ENCODE peak calls at places on chromosomes 16 and 17, in four cellular contexts. C is K562, I is HepG2, V is GM12878. F is an unnamed sample.

GRCh38 chr16:49755291-49755611 is 100.7 kb downstream of the ZNF423 start:
- DNase-seq in C (peak; percentile 16), I (no peak), V (no peak), F (peak; percentile 63)

GRCh38 chr17:75345514-75346167 is 56.4 kb upstream of the SLC25A19 start:
- DNase-seq in C (no peak), I (no peak), V (peak; percentile 91), F (no peak)

GRCh38 chr17:68431661-68432071 is 25.6 kb downstream of the WIPI1 start:
- DNase-seq in C (peak; percentile 45), I (peak; percentile 25), V (no peak), F (peak; percentile 27)

GRCh38 chr16:57401943-57402640 is 2.5 kb upstream of the CCL17 start:
- DNase-seq in C (no peak), I (no peak), V (no peak), F (no peak)

GRCh38 chr17:66348605-66349165 is 46.3 kb downstream of the PRKCA start:
- DNase-seq in C (peak; percentile 61), I (peak; percentile 68), V (no peak), F (peak; percentile 76)

GRCh38 chr17:80112471-80113032 is 11.2 kb downstream of the GAA start:
- DNase-seq in C (peak; percentile 38), I (no peak), V (no peak), F (no peak)

GRCh38 chr17:9645858-9646555 is 690 bp downstream of the USP43 start:
- DNase-seq in C (peak; percentile 19), I (peak; percentile 30), V (no peak), F (no peak)

GRCh38 chr16:19881028-19881427 is 3.6 kb downstream of the GPRC5B start:
- DNase-seq in C (no peak), I (no peak), V (no peak), F (no peak)

GRCh38 chr17:64661731-64661980 is 451 bp downstream of the SMURF2 start:
- DNase-seq in C (no peak), I (no peak), V (no peak), F (no peak)

GRCh38 chr16:11094838-11095565 is 150.6 kb downstream of the CLEC16A start:
- DNase-seq in C (no peak), I (no peak), V (no peak), F (no peak)

GRCh38 chr16:10256855-10257641 is 74.8 kb upstream of the GRIN2A start:
- DNase-seq in C (peak; percentile 88), I (peak; percentile 91), V (peak; percentile 49), F (peak; percentile 7)

GRCh38 chr16:89183975-89184684 is 12.6 kb downstream of the CDH15 start:
- DNase-seq in C (peak; percentile 48), I (no peak), V (no peak), F (no peak)

GRCh38 chr16:70770968-70771552 is 29.9 kb downstream of the VAC14 start:
- DNase-seq in C (peak; percentile 81), I (peak; percentile 55), V (no peak), F (peak; percentile 71)

GRCh38 chr17:16455997-16456769 is 35.8 kb downstream of the LRRC75A start:
- DNase-seq in C (no peak), I (no peak), V (no peak), F (no peak)
- TF ChIP-seq POLR2AphosphoS5 in C (no peak), I (no peak), V (no peak), F (no peak)

DNA sequence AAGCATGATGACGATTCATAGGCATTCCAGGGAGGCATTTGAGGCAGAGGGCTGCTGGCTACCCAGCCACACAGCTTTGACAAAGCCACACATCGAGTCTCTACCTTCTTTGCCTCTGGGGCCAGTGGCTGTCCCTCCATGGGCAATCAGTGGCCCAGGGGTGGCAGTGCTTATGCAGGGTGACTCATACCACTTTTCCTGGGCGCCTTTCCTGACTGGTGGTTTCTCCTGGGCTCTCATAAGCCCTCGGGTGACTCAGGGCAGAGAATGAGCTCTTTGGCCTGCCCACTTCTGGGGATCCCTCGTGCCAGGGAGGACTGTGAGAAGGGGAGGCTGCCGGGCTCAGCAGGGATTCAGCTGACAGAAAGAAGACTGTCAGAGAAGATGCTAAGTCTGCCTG is 148.3 kb upstream of the WSCD1 start:
- DNase-seq in C (no peak), I (no peak), V (no peak), F (no peak)
- H2AFZ ChIP-seq in C (no peak overlapping the region), I (no peak overlapping the region), V (no peak overlapping the region), F (no peak overlapping the region)

GRCh38 chr17:30345527-30346075 is 11.7 kb upstream of the TMIGD1 start:
- DNase-seq in C (peak; percentile 43), I (peak; percentile 71), V (no peak), F (no peak)
- TF ChIP-seq MYC in C (no peak), I (no peak), V (no peak), F (no peak)

DNA sequence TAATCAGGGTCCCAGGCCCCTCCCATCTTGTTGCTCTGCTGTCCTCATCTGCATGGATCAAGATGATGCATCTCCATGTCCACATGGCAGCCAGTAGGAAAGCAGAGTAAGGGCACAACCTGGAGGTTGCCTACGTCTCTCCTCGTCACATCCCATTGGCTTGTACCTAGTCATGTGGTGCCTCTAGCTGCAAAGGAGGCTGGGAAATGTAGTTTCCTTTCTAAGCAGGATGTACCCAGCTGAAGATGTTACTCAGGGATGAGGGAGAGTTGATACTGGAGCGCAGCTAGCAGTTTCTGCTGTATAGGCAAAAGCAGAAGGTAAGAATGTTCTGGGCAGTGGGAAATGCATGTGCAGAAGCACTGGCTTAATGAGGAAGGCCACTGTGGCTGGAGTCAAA is 20.8 kb downstream of the ABCC1 start:
- DNase-seq in C (peak; percentile 61), I (peak; percentile 48), V (no peak), F (no peak)
- TF ChIP-seq POLR2AphosphoS5 in C (no peak), I (no peak), V (no peak), F (no peak)

GRCh38 chr17:77833769-77834168 is 124.7 kb upstream of the TNRC6C start:
- DNase-seq in C (no peak), I (no peak), V (peak; percentile 58), F (no peak)

GRCh38 chr17:77831497-77832179 is 126.9 kb upstream of the TNRC6C start:
- DNase-seq in C (no peak), I (no peak), V (no peak), F (peak; percentile 28)

GRCh38 chr17:77832180-77832560 is 126.3 kb upstream of the TNRC6C start:
- DNase-seq in C (no peak), I (no peak), V (no peak), F (no peak)

GRCh38 chr17:77836557-77837041 is 121.9 kb upstream of the TNRC6C start:
- DNase-seq in C (no peak), I (no peak), V (no peak), F (no peak)

DNA sequence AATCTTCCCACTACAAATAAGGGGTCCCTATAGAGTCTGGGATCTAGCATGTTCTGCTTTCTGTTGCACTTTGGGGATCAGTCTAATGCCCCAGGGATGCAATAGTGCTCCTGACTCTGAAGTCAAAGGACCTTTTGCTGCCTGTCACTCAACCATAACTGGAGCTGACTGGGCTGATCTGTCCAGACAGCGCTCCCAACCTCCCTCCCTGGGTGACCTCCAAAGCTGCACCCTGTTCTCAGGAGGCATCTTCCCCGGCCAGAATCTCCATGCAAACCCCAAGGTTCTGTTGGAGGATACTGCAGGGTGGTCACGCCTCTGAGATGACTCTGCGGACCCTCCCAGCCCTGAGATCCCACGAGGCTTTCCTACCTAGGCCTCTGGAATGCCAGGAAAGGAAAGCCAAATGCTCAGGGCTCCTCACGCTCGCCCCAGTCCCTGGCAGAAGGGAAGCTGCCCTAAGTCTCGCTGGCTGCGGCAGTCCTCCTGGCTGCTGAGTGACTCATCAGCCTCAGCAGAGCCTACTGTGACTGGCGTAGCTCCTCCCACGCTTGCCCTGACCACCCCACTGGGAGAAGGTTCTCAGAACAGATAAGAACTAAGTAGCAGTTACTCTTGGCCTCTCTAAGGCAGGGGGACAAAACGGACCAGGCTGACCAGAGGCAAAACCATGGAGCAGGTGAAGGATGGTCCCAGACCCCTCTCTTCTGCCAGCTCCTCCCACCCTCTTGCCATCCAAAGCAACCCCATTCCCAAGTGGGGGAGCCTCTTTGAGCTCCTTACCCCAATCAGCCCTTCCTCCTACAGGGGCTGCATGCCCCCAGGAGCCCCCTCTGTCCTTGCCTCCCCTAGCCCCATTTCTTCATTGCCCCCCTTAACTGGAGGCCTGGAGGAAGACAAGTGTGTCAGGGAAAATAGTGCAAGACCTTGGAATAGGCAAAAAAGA is 124.1 kb upstream of the TNRC6C start:
- DNase-seq in C (peak; percentile 96), I (peak; percentile 20), V (peak; percentile 49), F (peak; percentile 75)
- H2AFZ ChIP-seq in C (peak overlapping the region; percentile 94), I (no peak overlapping the region), V (no peak overlapping the region), F (peak overlapping the region; percentile 84)

F was measured in endothelial cell of umbilical vein.